ENCODE peak calls at places on chromosome 5, in seven cellular contexts. One of them, this sample, is unnamed.

GRCh38 chr5:156431956-156432829 is 105.2 kb downstream of the SGCD start:
- DNase-seq in ACHN: no peak
- DNase-seq in RWPE1: no peak
- DNase-seq in CD4-positive, CD25-positive, alpha-beta regulatory T cell: no peak
- DNase-seq in DMS153: no peak
- DNase-seq in IMR-90: no peak
- DNase-seq in AML-193: no peak
- DNase-seq in this sample: no peak

GRCh38 chr5:37275521-37275920 is 26.3 kb upstream of the CPLANE1 start:
- DNase-seq in ACHN: no peak
- DNase-seq in RWPE1: no peak
- DNase-seq in CD4-positive, CD25-positive, alpha-beta regulatory T cell: no peak
- DNase-seq in DMS153: no peak
- DNase-seq in IMR-90: no peak
- DNase-seq in AML-193: no peak
- DNase-seq in this sample: no peak

GRCh38 chr5:35131723-35132122 is 84.0 kb upstream of the AGXT2 start:
- DNase-seq in ACHN: no peak
- DNase-seq in RWPE1: no peak
- DNase-seq in CD4-positive, CD25-positive, alpha-beta regulatory T cell: no peak
- DNase-seq in DMS153: no peak
- DNase-seq in IMR-90: peak
- DNase-seq in AML-193: no peak
- DNase-seq in this sample: peak

GRCh38 chr5:76099286-76099702 is 16.1 kb downstream of the SV2C start:
- DNase-seq in ACHN: no peak
- DNase-seq in RWPE1: no peak
- DNase-seq in CD4-positive, CD25-positive, alpha-beta regulatory T cell: peak
- DNase-seq in DMS153: no peak
- DNase-seq in IMR-90: no peak
- DNase-seq in AML-193: no peak
- DNase-seq in this sample: no peak

GRCh38 chr5:64295100-64295499 is 129.5 kb downstream of the RNF180 start:
- DNase-seq in ACHN: no peak
- DNase-seq in RWPE1: no peak
- DNase-seq in CD4-positive, CD25-positive, alpha-beta regulatory T cell: no peak
- DNase-seq in DMS153: no peak
- DNase-seq in IMR-90: no peak
- DNase-seq in AML-193: no peak
- DNase-seq in this sample: no peak

GRCh38 chr5:135700731-135701130 is 121.9 kb upstream of the CXCL14 start:
- DNase-seq in ACHN: no peak
- DNase-seq in RWPE1: no peak
- DNase-seq in CD4-positive, CD25-positive, alpha-beta regulatory T cell: no peak
- DNase-seq in DMS153: no peak
- DNase-seq in IMR-90: no peak
- DNase-seq in AML-193: no peak
- DNase-seq in this sample: no peak

GRCh38 chr5:179410291-179411160 is 65.3 kb upstream of the ADAMTS2 start:
- DNase-seq in ACHN: no peak
- DNase-seq in RWPE1: no peak
- DNase-seq in CD4-positive, CD25-positive, alpha-beta regulatory T cell: no peak
- DNase-seq in DMS153: no peak
- DNase-seq in IMR-90: no peak
- DNase-seq in AML-193: no peak
- DNase-seq in this sample: no peak

GRCh38 chr5:110055301-110055700 is 365.6 kb downstream of the MAN2A1 start:
- DNase-seq in ACHN: no peak
- DNase-seq in RWPE1: no peak
- DNase-seq in CD4-positive, CD25-positive, alpha-beta regulatory T cell: no peak
- DNase-seq in DMS153: no peak
- DNase-seq in IMR-90: no peak
- DNase-seq in AML-193: no peak
- DNase-seq in this sample: peak

GRCh38 chr5:1297243-1297642 is 2.4 kb upstream of the TERT start:
- DNase-seq in ACHN: no peak
- DNase-seq in RWPE1: no peak
- DNase-seq in CD4-positive, CD25-positive, alpha-beta regulatory T cell: no peak
- DNase-seq in DMS153: no peak
- DNase-seq in IMR-90: no peak
- DNase-seq in AML-193: no peak
- DNase-seq in this sample: no peak

GRCh38 chr5:166341708-166342329 is 1949.6 kb upstream of the WWC1 start:
- DNase-seq in ACHN: peak
- DNase-seq in RWPE1: no peak
- DNase-seq in CD4-positive, CD25-positive, alpha-beta regulatory T cell: no peak
- DNase-seq in DMS153: no peak
- DNase-seq in IMR-90: no peak
- DNase-seq in AML-193: peak
- DNase-seq in this sample: no peak

GRCh38 chr5:111829701-111830100 is 72.7 kb upstream of the NREP start:
- DNase-seq in ACHN: no peak
- DNase-seq in RWPE1: peak
- DNase-seq in CD4-positive, CD25-positive, alpha-beta regulatory T cell: no peak
- DNase-seq in DMS153: no peak
- DNase-seq in IMR-90: peak
- DNase-seq in AML-193: no peak
- DNase-seq in this sample: peak

GRCh38 chr5:126479810-126480209 is 56.6 kb downstream of the GRAMD2B start:
- DNase-seq in ACHN: no peak
- DNase-seq in RWPE1: no peak
- DNase-seq in CD4-positive, CD25-positive, alpha-beta regulatory T cell: no peak
- DNase-seq in DMS153: no peak
- DNase-seq in IMR-90: no peak
- DNase-seq in AML-193: no peak
- DNase-seq in this sample: no peak

GRCh38 chr5:17151686-17152085 is 65.7 kb upstream of the BASP1 start:
- DNase-seq in ACHN: no peak
- DNase-seq in RWPE1: no peak
- DNase-seq in CD4-positive, CD25-positive, alpha-beta regulatory T cell: no peak
- DNase-seq in DMS153: no peak
- DNase-seq in IMR-90: peak
- DNase-seq in AML-193: no peak
- DNase-seq in this sample: no peak

GRCh38 chr5:172788771-172789686 is 18.0 kb upstream of the DUSP1 start:
- DNase-seq in ACHN: no peak
- DNase-seq in RWPE1: no peak
- DNase-seq in CD4-positive, CD25-positive, alpha-beta regulatory T cell: no peak
- DNase-seq in DMS153: no peak
- DNase-seq in IMR-90: no peak
- DNase-seq in AML-193: no peak
- DNase-seq in this sample: peak

GRCh38 chr5:169980418-169981053 is at the start of gene INSYN2B:
- DNase-seq in ACHN: peak
- DNase-seq in RWPE1: peak
- DNase-seq in CD4-positive, CD25-positive, alpha-beta regulatory T cell: no peak
- DNase-seq in DMS153: no peak
- DNase-seq in IMR-90: peak
- DNase-seq in AML-193: peak
- DNase-seq in this sample: peak

GRCh38 chr5:66551920-66552319 is 44.3 kb upstream of the MAST4 start:
- DNase-seq in ACHN: no peak
- DNase-seq in RWPE1: no peak
- DNase-seq in CD4-positive, CD25-positive, alpha-beta regulatory T cell: no peak
- DNase-seq in DMS153: no peak
- DNase-seq in IMR-90: no peak
- DNase-seq in AML-193: no peak
- DNase-seq in this sample: no peak

GRCh38 chr5:31811210-31811609 is 172.3 kb downstream of the PDZD2 start:
- DNase-seq in ACHN: peak
- DNase-seq in RWPE1: peak
- DNase-seq in CD4-positive, CD25-positive, alpha-beta regulatory T cell: no peak
- DNase-seq in DMS153: no peak
- DNase-seq in IMR-90: peak
- DNase-seq in AML-193: no peak
- DNase-seq in this sample: peak

GRCh38 chr5:168654225-168654624 is 75.1 kb upstream of the PANK3 start:
- DNase-seq in ACHN: no peak
- DNase-seq in RWPE1: no peak
- DNase-seq in CD4-positive, CD25-positive, alpha-beta regulatory T cell: no peak
- DNase-seq in DMS153: no peak
- DNase-seq in IMR-90: peak
- DNase-seq in AML-193: no peak
- DNase-seq in this sample: peak

GRCh38 chr5:97231025-97231636 is 48.1 kb upstream of the RIOK2 start:
- DNase-seq in ACHN: peak
- DNase-seq in RWPE1: peak
- DNase-seq in CD4-positive, CD25-positive, alpha-beta regulatory T cell: peak
- DNase-seq in DMS153: peak
- DNase-seq in IMR-90: peak
- DNase-seq in AML-193: peak
- DNase-seq in this sample: peak

GRCh38 chr5:74801197-74801596 is 34.1 kb downstream of the NSA2 start:
- DNase-seq in ACHN: no peak
- DNase-seq in RWPE1: no peak
- DNase-seq in CD4-positive, CD25-positive, alpha-beta regulatory T cell: no peak
- DNase-seq in DMS153: no peak
- DNase-seq in IMR-90: no peak
- DNase-seq in AML-193: no peak
- DNase-seq in this sample: peak

GRCh38 chr5:88836195-88836838 is 46.7 kb downstream of the MEF2C start:
- DNase-seq in ACHN: peak
- DNase-seq in RWPE1: no peak
- DNase-seq in CD4-positive, CD25-positive, alpha-beta regulatory T cell: no peak
- DNase-seq in DMS153: no peak
- DNase-seq in IMR-90: peak
- DNase-seq in AML-193: no peak
- DNase-seq in this sample: peak

GRCh38 chr5:135134686-135135381 is 100.8 kb upstream of the PITX1 start:
- DNase-seq in ACHN: no peak
- DNase-seq in RWPE1: no peak
- DNase-seq in CD4-positive, CD25-positive, alpha-beta regulatory T cell: no peak
- DNase-seq in DMS153: no peak
- DNase-seq in IMR-90: no peak
- DNase-seq in AML-193: no peak
- DNase-seq in this sample: no peak

GRCh38 chr5:28580616-28581015 is 1542.2 kb upstream of the CDH9 start:
- DNase-seq in ACHN: no peak
- DNase-seq in RWPE1: no peak
- DNase-seq in CD4-positive, CD25-positive, alpha-beta regulatory T cell: no peak
- DNase-seq in DMS153: no peak
- DNase-seq in IMR-90: no peak
- DNase-seq in AML-193: no peak
- DNase-seq in this sample: peak

GRCh38 chr5:60811105-60811504 is 33.0 kb downstream of the ELOVL7 start:
- DNase-seq in ACHN: no peak
- DNase-seq in RWPE1: no peak
- DNase-seq in CD4-positive, CD25-positive, alpha-beta regulatory T cell: no peak
- DNase-seq in DMS153: no peak
- DNase-seq in IMR-90: no peak
- DNase-seq in AML-193: no peak
- DNase-seq in this sample: no peak

GRCh38 chr5:150174285-150174684 is 7.7 kb downstream of the CDX1 start:
- DNase-seq in ACHN: no peak
- DNase-seq in RWPE1: no peak
- DNase-seq in CD4-positive, CD25-positive, alpha-beta regulatory T cell: no peak
- DNase-seq in DMS153: no peak
- DNase-seq in IMR-90: no peak
- DNase-seq in AML-193: no peak
- DNase-seq in this sample: no peak

GRCh38 chr5:95746194-95746593 is 15.1 kb downstream of the RHOBTB3 start:
- DNase-seq in ACHN: no peak
- DNase-seq in RWPE1: no peak
- DNase-seq in CD4-positive, CD25-positive, alpha-beta regulatory T cell: no peak
- DNase-seq in DMS153: no peak
- DNase-seq in IMR-90: no peak
- DNase-seq in AML-193: no peak
- DNase-seq in this sample: no peak

GRCh38 chr5:154308457-154309360 is 118.2 kb downstream of the GALNT10 start:
- DNase-seq in ACHN: no peak
- DNase-seq in RWPE1: no peak
- DNase-seq in CD4-positive, CD25-positive, alpha-beta regulatory T cell: no peak
- DNase-seq in DMS153: no peak
- DNase-seq in IMR-90: peak
- DNase-seq in AML-193: no peak
- DNase-seq in this sample: peak

GRCh38 chr5:66952153-66952552 is 244.4 kb downstream of the CD180 start:
- DNase-seq in ACHN: no peak
- DNase-seq in RWPE1: no peak
- DNase-seq in CD4-positive, CD25-positive, alpha-beta regulatory T cell: no peak
- DNase-seq in DMS153: no peak
- DNase-seq in IMR-90: no peak
- DNase-seq in AML-193: no peak
- DNase-seq in this sample: no peak

GRCh38 chr5:7815757-7816534 is 35.0 kb downstream of the CFAP90 start:
- DNase-seq in ACHN: peak
- DNase-seq in RWPE1: peak
- DNase-seq in CD4-positive, CD25-positive, alpha-beta regulatory T cell: peak
- DNase-seq in DMS153: peak
- DNase-seq in IMR-90: peak
- DNase-seq in AML-193: peak
- DNase-seq in this sample: peak

GRCh38 chr5:56676091-56676768 is 139.1 kb upstream of the MAP3K1 start:
- DNase-seq in ACHN: no peak
- DNase-seq in RWPE1: peak
- DNase-seq in CD4-positive, CD25-positive, alpha-beta regulatory T cell: no peak
- DNase-seq in DMS153: no peak
- DNase-seq in IMR-90: no peak
- DNase-seq in AML-193: no peak
- DNase-seq in this sample: no peak

GRCh38 chr5:104370523-104370922 is 807.9 kb upstream of the NUDT12 start:
- DNase-seq in ACHN: no peak
- DNase-seq in RWPE1: no peak
- DNase-seq in CD4-positive, CD25-positive, alpha-beta regulatory T cell: no peak
- DNase-seq in DMS153: no peak
- DNase-seq in IMR-90: no peak
- DNase-seq in AML-193: no peak
- DNase-seq in this sample: no peak

GRCh38 chr5:30781642-30782041 is 411.8 kb upstream of the CDH6 start:
- DNase-seq in ACHN: no peak
- DNase-seq in RWPE1: no peak
- DNase-seq in CD4-positive, CD25-positive, alpha-beta regulatory T cell: no peak
- DNase-seq in DMS153: no peak
- DNase-seq in IMR-90: no peak
- DNase-seq in AML-193: no peak
- DNase-seq in this sample: no peak

GRCh38 chr5:371811-372555 is 50.5 kb downstream of the AHRR start:
- DNase-seq in ACHN: no peak
- DNase-seq in RWPE1: no peak
- DNase-seq in CD4-positive, CD25-positive, alpha-beta regulatory T cell: no peak
- DNase-seq in DMS153: no peak
- DNase-seq in IMR-90: no peak
- DNase-seq in AML-193: peak
- DNase-seq in this sample: no peak

GRCh38 chr5:156527611-156528010 is 200.6 kb downstream of the SGCD start:
- DNase-seq in ACHN: no peak
- DNase-seq in RWPE1: no peak
- DNase-seq in CD4-positive, CD25-positive, alpha-beta regulatory T cell: no peak
- DNase-seq in DMS153: no peak
- DNase-seq in IMR-90: no peak
- DNase-seq in AML-193: no peak
- DNase-seq in this sample: no peak

GRCh38 chr5:82019342-82020138 is 47.7 kb downstream of the ATG10 start:
- DNase-seq in ACHN: no peak
- DNase-seq in RWPE1: no peak
- DNase-seq in CD4-positive, CD25-positive, alpha-beta regulatory T cell: no peak
- DNase-seq in DMS153: peak
- DNase-seq in IMR-90: no peak
- DNase-seq in AML-193: no peak
- DNase-seq in this sample: no peak